ENCODE peak calls at places on chromosome 7, in four cellular contexts. T, G, O and U are unnamed samples.

GRCh38 chr7:138545123-138545522 is 85.1 kb downstream of the TRIM24 start:
- DNase-seq in O (no peak), T (no peak), G (no peak), U (no peak)

GRCh38 chr7:156754222-156754621 is 113.6 kb downstream of the RNF32 start:
- DNase-seq in T (no peak), O (no peak), G (no peak), U (no peak)

GRCh38 chr7:44565795-44566559 is 7.7 kb downstream of the DDX56 start:
- DNase-seq in G (no peak), O (no peak), T (no peak), U (no peak)

GRCh38 chr7:100200693-100201092 is 19.1 kb upstream of the PVRIG start:
- DNase-seq in O (no peak), G (no peak), T (no peak), U (no peak)

GRCh38 chr7:10225265-10225664 is 748.4 kb upstream of the PHF14 start:
- DNase-seq in O (no peak), G (no peak), T (no peak), U (no peak)

GRCh38 chr7:2928613-2929311 is 84.7 kb upstream of the GNA12 start:
- DNase-seq in G (peak), T (no peak), O (no peak), U (no peak)

GRCh38 chr7:69599879-69600764 is 1.8 kb downstream of the AUTS2 start:
- DNase-seq in T (peak), O (no peak), G (no peak), U (no peak)

GRCh38 chr7:38656976-38657375 is 25.8 kb upstream of the AMPH start:
- DNase-seq in T (no peak), O (no peak), G (no peak), U (no peak)

GRCh38 chr7:29955799-29956476 is 33.7 kb downstream of the SCRN1 start:
- DNase-seq in G (no peak), T (no peak), O (no peak), U (no peak)

GRCh38 chr7:16561943-16562342 is 35.3 kb downstream of the LRRC72 start:
- DNase-seq in O (no peak), G (no peak), T (no peak), U (no peak)

GRCh38 chr7:101817031-101817929 is at the start of gene CUX1:
- DNase-seq in G (peak), T (peak), O (peak), U (no peak)

GRCh38 chr7:44373418-44373740 is 48.0 kb upstream of the CAMK2B start:
- DNase-seq in O (no peak), G (no peak), T (no peak), U (no peak)

GRCh38 chr7:151311294-151311864 is 30.2 kb upstream of the NUB1 start:
- DNase-seq in G (no peak), O (no peak), T (no peak), U (no peak)

GRCh38 chr7:155058861-155059355 is 11.2 kb upstream of the HTR5A start:
- DNase-seq in T (no peak), O (no peak), G (no peak), U (no peak)

GRCh38 chr7:29609162-29610030 is 45.8 kb downstream of the PRR15 start:
- DNase-seq in O (no peak), T (peak), G (no peak), U (no peak)

GRCh38 chr7:122970740-122971725 is 24.5 kb downstream of the TAS2R16 start:
- DNase-seq in G (no peak), T (no peak), O (no peak), U (no peak)

GRCh38 chr7:151715661-151716338 is 161.1 kb downstream of the PRKAG2 start:
- DNase-seq in T (peak), O (no peak), G (no peak), U (no peak)